ENCODE peak calls at places on chromosomes 13 and 19, in five cellular contexts. D, G, Q, V and U are unnamed samples. For H3K36me3 and H3K4me1, the result is how much of the 10 kb centered on the place peaks cover.

GRCh38 chr19:5131866-5132561 is 163.1 kb downstream of the KDM4B start:
- DNase-seq in D (no peak), G (no peak), Q (no peak), V (no peak), U (no peak)

GRCh38 chr19:871446-872265 is 12.2 kb downstream of the CFD start:
- DNase-seq in D (no peak), G (no peak), Q (peak), V (no peak), U (peak)

GRCh38 chr19:45901912-45902650 is at the start of gene MYPOP:
- DNase-seq in D (no peak), G (peak), Q (no peak), V (no peak), U (no peak)

GRCh38 chr13:69124996-69125395 is 982.6 kb upstream of the ATXN8OS start:
- DNase-seq in D (no peak), G (no peak), Q (no peak), V (no peak), U (no peak)

GRCh38 chr19:1121395-1121794 is 17.6 kb downstream of the GPX4 start:
- DNase-seq in D (no peak), G (no peak), Q (no peak), V (no peak), U (no peak)

GRCh38 chr13:94305463-94305862 is 174.0 kb downstream of the DCT start:
- DNase-seq in D (no peak), G (peak), Q (peak), V (no peak), U (no peak)

GRCh38 chr13:49986471-49986870 is 10.4 kb upstream of the TRIM13 start:
- DNase-seq in D (no peak), G (no peak), Q (no peak), V (no peak), U (no peak)

GRCh38 chr19:3698386-3698950 is 1.8 kb downstream of the PIP5K1C start:
- DNase-seq in D (no peak), G (no peak), Q (peak), V (no peak), U (no peak)

GRCh38 chr19:46818812-46819211 is 30.4 kb upstream of the SLC1A5 start:
- DNase-seq in D (no peak), G (no peak), Q (peak), V (no peak), U (no peak)

GRCh38 chr19:34351382-34351802 is 13.6 kb upstream of the GPI start:
- DNase-seq in D (no peak), G (no peak), Q (no peak), V (no peak), U (no peak)

GRCh38 chr13:112346173-112346898 is 29.8 kb upstream of the SPACA7 start:
- DNase-seq in D (no peak), G (no peak), Q (no peak), V (peak), U (peak)

GRCh38 chr13:34156841-34157365 is 339.0 kb downstream of the RFC3 start:
- DNase-seq in D (peak), G (peak), Q (peak), V (peak), U (peak)

GRCh38 chr19:13027031-13027430 is 31.8 kb downstream of the NFIX start:
- DNase-seq in D (no peak), G (no peak), Q (no peak), V (no peak), U (no peak)

GRCh38 chr19:5434970-5435641 is 20.1 kb upstream of the ZNRF4 start:
- DNase-seq in D (no peak), G (no peak), Q (peak), V (no peak), U (no peak)

GRCh38 chr13:107144432-107144831 is 576.5 kb upstream of the ARGLU1 start:
- DNase-seq in D (no peak), G (no peak), Q (peak), V (no peak), U (no peak)

GRCh38 chr19:2274185-2274711 is 7.7 kb downstream of the PEAK3 start:
- DNase-seq in D (no peak), G (no peak), Q (no peak), V (no peak), U (no peak)
- H3K36me3 ChIP-seq in D (under half), G (under half), Q (under half), V (under half), U (under half)

GRCh38 chr19:29668746-29669609 is 3.7 kb downstream of the PLEKHF1 start:
- DNase-seq in D (peak), G (no peak), Q (no peak), V (peak), U (no peak)
- TF ChIP-seq CTCF in D (no peak), G (no peak), Q (peak), V (no peak), U (peak)

GRCh38 chr13:113406321-113407102 is 42.6 kb upstream of the GRTP1 start:
- DNase-seq in D (no peak), G (no peak), Q (no peak), V (peak), U (no peak)

GRCh38 chr13:113408562-113408961 is 44.6 kb upstream of the GRTP1 start:
- DNase-seq in D (no peak), G (no peak), Q (no peak), V (peak), U (no peak)

GRCh38 chr13:113405481-113406300 is 41.8 kb upstream of the GRTP1 start:
- DNase-seq in D (no peak), G (no peak), Q (peak), V (peak), U (no peak)

GRCh38 chr13:113407531-113408393 is 43.8 kb upstream of the GRTP1 start:
- DNase-seq in D (no peak), G (no peak), Q (no peak), V (peak), U (no peak)

GRCh38 chr13:113407103-113407530 is 43.2 kb upstream of the GRTP1 start:
- DNase-seq in D (no peak), G (no peak), Q (no peak), V (no peak), U (no peak)
- H3K4me1 ChIP-seq in D (under half), G (under half), Q (under half), V (under half), U (under half)

GRCh38 chr19:8596168-8596567 is 14.3 kb downstream of the ADAMTS10 start:
- DNase-seq in D (no peak), G (no peak), Q (no peak), V (no peak), U (no peak)

GRCh38 chr19:8600064-8600463 is 10.5 kb downstream of the ADAMTS10 start:
- DNase-seq in D (no peak), G (no peak), Q (no peak), V (no peak), U (no peak)

GRCh38 chr19:8605514-8605913 is 5.0 kb downstream of the ADAMTS10 start:
- DNase-seq in D (no peak), G (no peak), Q (no peak), V (no peak), U (no peak)

GRCh38 chr19:8601796-8602195 is 8.7 kb downstream of the ADAMTS10 start:
- DNase-seq in D (no peak), G (no peak), Q (no peak), V (no peak), U (no peak)

GRCh38 chr19:8600816-8601215 is 9.7 kb downstream of the ADAMTS10 start:
- DNase-seq in D (no peak), G (no peak), Q (no peak), V (no peak), U (no peak)
- H3K36me3 ChIP-seq in D (under half), G (under half), Q (under half), V (half or more), U (under half)

DNA sequence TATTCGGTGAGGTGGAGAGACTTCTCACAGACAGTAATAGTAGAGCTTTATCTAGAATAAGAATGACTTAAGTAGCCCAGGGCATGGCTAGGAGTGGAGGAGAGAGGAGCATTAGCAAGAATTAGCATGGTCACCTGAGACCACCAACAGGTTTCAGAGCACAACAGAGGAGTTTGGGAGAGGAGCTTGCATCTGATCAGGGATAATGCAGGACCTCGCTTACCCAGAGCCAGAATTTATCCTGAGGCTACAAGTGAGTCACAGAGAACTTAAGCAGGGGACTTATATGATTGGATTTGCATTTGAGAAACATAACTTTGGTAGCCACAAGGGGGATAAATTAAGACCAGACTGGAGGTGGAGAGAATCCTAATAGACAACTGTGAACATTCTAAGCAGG is 102.1 kb upstream of the FNDC3A start:
- DNase-seq in D (no peak), G (no peak), Q (peak), V (no peak), U (peak)
- TF ChIP-seq CTCF in D (no peak), G (no peak), Q (no peak), V (no peak), U (peak)

GRCh38 chr13:110234532-110234931 is 72.4 kb downstream of the COL4A1 start:
- DNase-seq in D (no peak), G (no peak), Q (no peak), V (no peak), U (no peak)

GRCh38 chr13:110232756-110233155 is 74.2 kb downstream of the COL4A1 start:
- DNase-seq in D (no peak), G (no peak), Q (peak), V (peak), U (no peak)

GRCh38 chr13:110232146-110232545 is 74.8 kb downstream of the COL4A1 start:
- DNase-seq in D (no peak), G (no peak), Q (no peak), V (no peak), U (no peak)

GRCh38 chr13:110233682-110234280 is 73.2 kb downstream of the COL4A1 start:
- DNase-seq in D (no peak), G (peak), Q (no peak), V (no peak), U (no peak)

GRCh38 chr13:110233181-110233641 is 73.7 kb downstream of the COL4A1 start:
- DNase-seq in D (no peak), G (peak), Q (peak), V (peak), U (no peak)
- H3K4me1 ChIP-seq in D (under half), G (under half), Q (under half), V (half or more), U (under half)

GRCh38 chr19:10681658-10682057 is 19.6 kb upstream of the QTRT1 start:
- DNase-seq in D (no peak), G (no peak), Q (no peak), V (no peak), U (no peak)

GRCh38 chr19:10682397-10683063 is 18.7 kb upstream of the QTRT1 start:
- DNase-seq in D (no peak), G (no peak), Q (no peak), V (no peak), U (no peak)

GRCh38 chr19:10685210-10685609 is 16.0 kb upstream of the QTRT1 start:
- DNase-seq in D (no peak), G (no peak), Q (no peak), V (no peak), U (no peak)

GRCh38 chr19:10683582-10683981 is 17.7 kb upstream of the QTRT1 start:
- DNase-seq in D (no peak), G (no peak), Q (no peak), V (no peak), U (no peak)

DNA sequence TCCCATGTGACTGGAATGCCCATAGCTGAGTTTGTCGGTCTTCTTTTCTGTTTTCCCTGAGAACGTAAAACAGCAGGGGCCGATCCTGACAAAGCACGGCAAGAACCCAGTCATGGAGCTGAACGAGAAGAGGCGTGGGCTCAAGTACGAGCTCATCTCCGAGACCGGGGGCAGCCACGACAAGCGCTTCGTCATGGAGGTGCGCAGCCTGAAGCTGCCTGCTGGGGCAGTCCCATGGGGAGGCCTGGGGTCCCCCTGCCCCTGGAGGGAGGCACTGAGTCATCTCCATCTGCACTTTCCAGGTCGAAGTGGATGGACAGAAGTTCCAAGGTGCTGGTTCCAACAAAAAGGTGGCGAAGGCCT is 18.2 kb upstream of the QTRT1 start:
- DNase-seq in D (no peak), G (no peak), Q (no peak), V (no peak), U (no peak)
- H3K36me3 ChIP-seq in D (under half), G (half or more), Q (half or more), V (half or more), U (half or more)